ENCODE peak calls at places on chromosomes 7 and 10, in seven cellular contexts. R is GM10248; U is uterus; B is activated CD8-positive, alpha-beta T cell treated with anti-CD3 and anti-CD28 coated beads for 36 hours; Q is heart right ventricle; Y is glutamatergic neuron; F is lower lobe of right lung. D is an unnamed sample.

GRCh38 chr7:36423633-36424032 is 34.0 kb downstream of the ANLN start:
- DNase-seq in R (no peak), U (no peak), B (no peak), Q (no peak), Y (no peak), F (no peak), D (no peak)

GRCh38 chr10:120841522-120842189 is 9.5 kb upstream of the WDR11 start:
- DNase-seq in R (no peak), U (no peak), B (no peak), Q (no peak), Y (no peak), F (no peak), D (no peak)

GRCh38 chr7:20200361-20200760 is 16.8 kb downstream of the MACC1 start:
- DNase-seq in R (peak), U (no peak), B (no peak), Q (no peak), Y (no peak), F (no peak), D (peak)

GRCh38 chr10:76336213-76336963 is 905.0 kb downstream of the LRMDA start:
- DNase-seq in R (no peak), U (peak), B (no peak), Q (no peak), Y (no peak), F (no peak), D (no peak)

GRCh38 chr10:73772280-73773151 is 9.3 kb upstream of the CHCHD1 start:
- DNase-seq in R (peak), U (peak), B (peak), Q (peak), Y (peak), F (peak), D (peak)

GRCh38 chr7:75732764-75733630 is 5.7 kb downstream of the HIP1 start:
- DNase-seq in R (no peak), U (peak), B (no peak), Q (no peak), Y (no peak), F (no peak), D (no peak)

GRCh38 chr7:28961972-28962371 is 3.8 kb upstream of the TRIL start:
- DNase-seq in R (no peak), U (no peak), B (no peak), Q (no peak), Y (no peak), F (no peak), D (no peak)

GRCh38 chr10:93554760-93555432 is 11.6 kb upstream of the FFAR4 start:
- DNase-seq in R (peak), U (no peak), B (peak), Q (peak), Y (peak), F (peak), D (peak)

GRCh38 chr10:4240641-4241197 is 455.7 kb upstream of the KLF6 start:
- DNase-seq in R (no peak), U (no peak), B (no peak), Q (no peak), Y (no peak), F (no peak), D (no peak)

GRCh38 chr7:23654508-23654907 is 25.5 kb upstream of the FAM221A start:
- DNase-seq in R (no peak), U (no peak), B (peak), Q (no peak), Y (no peak), F (no peak), D (peak)

GRCh38 chr10:31669367-31669766 is 259.3 kb downstream of the ARHGAP12 start:
- DNase-seq in R (no peak), U (no peak), B (no peak), Q (no peak), Y (no peak), F (no peak), D (no peak)

GRCh38 chr10:1468777-1469176 is 268.5 kb downstream of the ADARB2 start:
- DNase-seq in R (no peak), U (no peak), B (no peak), Q (no peak), Y (no peak), F (no peak), D (no peak)

DNA sequence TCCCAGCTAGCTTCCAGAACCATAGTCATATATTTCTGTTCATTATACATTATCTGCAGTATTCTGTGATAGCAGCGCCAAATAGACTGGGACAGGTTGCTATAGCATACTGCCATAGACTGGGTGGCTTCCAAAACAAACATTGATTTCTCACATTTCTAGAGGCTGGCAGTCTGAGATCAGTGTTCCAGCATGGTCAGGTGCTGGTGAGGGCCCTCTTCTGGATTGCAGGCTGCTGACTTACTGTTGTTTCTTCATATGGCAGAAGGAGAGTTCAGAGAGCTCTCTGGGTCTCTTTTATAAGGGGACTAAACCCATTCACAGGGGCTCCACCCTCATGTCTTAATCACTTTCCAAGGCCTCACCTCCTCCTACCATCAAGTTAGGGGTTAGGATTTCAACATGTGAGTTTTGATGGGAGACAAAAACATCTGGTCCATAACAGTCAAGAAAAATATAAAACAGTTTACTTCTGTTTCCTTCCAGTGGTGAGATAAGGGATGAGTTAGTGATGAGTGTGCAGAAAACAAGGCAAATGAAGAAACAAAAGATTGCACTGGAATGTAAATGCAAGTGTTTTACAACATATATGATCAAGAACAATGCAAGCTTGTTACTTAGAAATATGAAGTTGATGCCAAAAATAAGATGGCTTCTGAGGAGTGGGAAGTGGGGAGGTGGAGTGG is 399.0 kb upstream of the C7orf33 start:
- DNase-seq in R (no peak), U (no peak), B (no peak), Q (no peak), Y (no peak), F (no peak), D (no peak)
- TF ChIP-seq CTCF in R (no peak), U (no peak), B (no peak), Q (no peak), Y (no peak), F (no peak), D (no peak)

GRCh38 chr10:2985729-2986232 is 81.6 kb upstream of the PFKP start:
- DNase-seq in R (no peak), U (no peak), B (no peak), Q (no peak), Y (no peak), F (peak), D (no peak)
- TF ChIP-seq CTCF in R (no peak), U (no peak), B (no peak), Q (no peak), Y (no peak), F (no peak), D (no peak)

GRCh38 chr7:128318696-128319095 is 25.0 kb downstream of the RBM28 start:
- DNase-seq in R (no peak), U (no peak), B (no peak), Q (no peak), Y (no peak), F (no peak), D (no peak)

GRCh38 chr7:128323489-128324362 is 20.0 kb downstream of the RBM28 start:
- DNase-seq in R (no peak), U (no peak), B (no peak), Q (no peak), Y (no peak), F (no peak), D (no peak)

GRCh38 chr7:128321044-128321422 is 22.7 kb downstream of the RBM28 start:
- DNase-seq in R (no peak), U (no peak), B (peak), Q (no peak), Y (no peak), F (no peak), D (no peak)

GRCh38 chr7:128324363-128324680 is 19.4 kb downstream of the RBM28 start:
- DNase-seq in R (no peak), U (no peak), B (no peak), Q (no peak), Y (no peak), F (no peak), D (no peak)

DNA sequence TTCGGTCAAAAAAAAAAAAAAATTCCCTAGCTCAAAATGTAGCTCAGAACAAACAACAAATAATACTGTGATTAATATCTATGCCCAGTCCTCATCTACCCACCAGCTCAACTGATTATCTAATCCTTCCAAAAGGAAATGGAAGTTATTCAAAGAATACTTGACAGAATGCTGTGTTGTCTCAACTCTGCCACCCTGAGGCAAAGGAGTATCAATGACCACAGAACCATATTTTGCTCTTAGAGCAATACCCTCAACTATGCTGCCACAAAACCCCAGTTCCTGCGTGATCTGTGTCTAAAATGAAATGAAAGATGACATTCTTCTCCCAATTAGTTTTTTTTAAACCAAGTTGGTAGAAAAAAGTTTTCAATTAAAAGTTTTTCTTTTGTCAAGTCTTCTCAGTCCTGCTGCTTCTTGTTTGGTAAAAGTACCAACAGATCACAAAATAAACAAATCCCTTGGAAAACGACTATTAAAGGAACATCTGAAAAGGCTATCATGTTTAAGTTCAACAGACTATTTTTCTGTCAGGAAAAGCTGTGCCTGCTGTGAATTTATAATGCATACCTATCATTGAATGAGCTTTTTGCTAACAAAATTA is 21.6 kb downstream of the RBM28 start:
- DNase-seq in R (no peak), U (no peak), B (peak), Q (no peak), Y (no peak), F (no peak), D (no peak)
- TF ChIP-seq CTCF in R (peak), U (peak), B (peak), Q (no peak), Y (no peak), F (peak), D (peak)

DNA sequence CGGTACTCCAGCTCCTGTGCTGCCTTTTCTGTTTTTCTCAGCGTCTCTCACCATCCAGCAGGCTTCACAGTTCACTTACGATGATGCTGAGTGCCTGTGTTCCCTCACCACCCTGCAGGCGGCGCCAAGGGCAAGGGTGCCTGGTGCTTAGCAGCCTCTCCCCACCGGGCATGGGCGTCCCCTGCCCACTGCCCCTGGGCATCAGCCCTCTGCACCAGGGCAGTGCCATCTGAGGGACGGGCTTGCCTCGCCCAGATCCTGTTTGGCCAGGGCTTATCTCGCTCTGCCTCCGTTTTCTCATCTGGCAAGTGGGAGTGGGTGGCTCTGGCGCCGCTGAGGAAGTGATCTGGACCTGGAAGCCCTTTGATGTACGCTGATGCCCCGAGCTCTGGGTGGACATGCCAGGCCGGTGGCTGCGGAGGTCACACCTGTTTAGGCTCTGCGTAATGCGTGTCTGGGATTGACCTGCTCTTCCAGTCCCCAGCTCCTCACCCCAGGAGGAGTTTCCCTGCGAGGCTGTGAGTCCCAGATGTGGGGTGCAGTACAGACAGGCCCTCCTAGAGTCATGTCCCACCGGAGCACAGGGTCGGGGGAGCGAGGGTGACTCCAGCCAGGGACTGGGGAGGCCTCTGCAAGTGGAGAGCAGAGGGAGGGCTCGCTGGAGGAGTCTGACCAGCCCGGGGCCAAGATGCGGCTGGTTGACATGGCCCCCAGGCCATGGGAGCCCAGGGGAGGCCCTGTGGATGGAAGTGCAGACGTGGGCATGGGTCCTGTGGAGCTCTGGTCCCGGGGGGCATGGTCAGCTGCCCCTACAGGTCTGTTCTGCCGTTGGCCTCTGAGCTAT is 11.8 kb downstream of the TTYH3 start:
- DNase-seq in R (no peak), U (peak), B (peak), Q (no peak), Y (no peak), F (no peak), D (peak)
- TF ChIP-seq CTCF in R (no peak), U (no peak), B (peak), Q (no peak), Y (peak), F (peak), D (peak)